ENCODE peak calls at places on chromosome 21, in eight cellular contexts. W is LoVo; L is CD8-positive, alpha-beta memory T cell; N is body of pancreas; B is GM10248; C is cardiac fibroblast; E is LHCN-M2; M is EL. U is an unnamed sample.

GRCh38 chr21:31908106-31909031 is 35.5 kb downstream of the HUNK start:
- DNase-seq in E (no peak), M (peak; percentile 34), L (no peak), C (no peak), W (no peak), N (peak; percentile 79), B (no peak), U (peak; percentile 54)

GRCh38 chr21:46284722-46285121 is 689 bp downstream of the MCM3AP start:
- DNase-seq in B (no peak), M (no peak), E (no peak), N (no peak), W (no peak), C (no peak), L (no peak), U (no peak)

GRCh38 chr21:15775291-15775690 is 45.5 kb downstream of the USP25 start:
- DNase-seq in C (no peak), L (no peak), W (no peak), E (peak; percentile 27), M (peak; percentile 24), N (no peak), B (no peak), U (peak; percentile 19)

GRCh38 chr21:32520885-32521735 is 64.2 kb downstream of the TCP10L start:
- DNase-seq in M (peak; percentile 95), N (peak; percentile 81), C (peak; percentile 98), L (no peak), E (peak; percentile 83), W (peak; percentile 50), B (no peak), U (peak; percentile 84)

GRCh38 chr21:25735221-25735894 is 586 bp downstream of the GABPA start:
- DNase-seq in N (peak; percentile 89), L (peak; percentile 93), C (peak; percentile 85), W (peak; percentile 65), B (peak; percentile 81), E (peak; percentile 86), M (peak; percentile 85), U (peak; percentile 92)

GRCh38 chr21:26554365-26554764 is 18.7 kb downstream of the CYYR1 start:
- DNase-seq in B (no peak), L (no peak), E (no peak), C (no peak), M (no peak), W (no peak), N (no peak), U (no peak)

GRCh38 chr21:31363720-31364119 is 19.7 kb upstream of the TIAM1 start:
- DNase-seq in E (no peak), N (no peak), B (no peak), W (no peak), M (no peak), C (no peak), L (no peak), U (no peak)

GRCh38 chr21:17461014-17461413 is 51.8 kb upstream of the CXADR start:
- DNase-seq in B (no peak), W (no peak), M (peak; percentile 54), L (no peak), N (peak; percentile 64), E (peak; percentile 22), C (peak; percentile 79), U (peak; percentile 80)

GRCh38 chr21:44914176-44914874 is 6.4 kb downstream of the ITGB2 start:
- DNase-seq in L (peak; percentile 74), B (no peak), N (no peak), W (no peak), E (no peak), C (no peak), M (no peak), U (no peak)

GRCh38 chr21:31351438-31351837 is 7.4 kb upstream of the TIAM1 start:
- DNase-seq in W (peak; percentile 17), M (peak; percentile 83), L (no peak), C (peak; percentile 51), E (peak; percentile 37), N (no peak), B (no peak), U (peak; percentile 60)

GRCh38 chr21:14453339-14453738 is 70.4 kb upstream of the HSPA13 start:
- DNase-seq in E (no peak), N (no peak), L (no peak), W (no peak), B (peak; percentile 37), M (no peak), C (no peak), U (no peak)

GRCh38 chr21:22209304-22209700 is 1211.1 kb downstream of the NCAM2 start:
- DNase-seq in M (no peak), W (no peak), E (no peak), B (no peak), C (no peak), L (no peak), N (no peak), U (no peak)

GRCh38 chr21:45981641-45982255 is at the start of gene COL6A1:
- DNase-seq in N (peak; percentile 76), C (peak; percentile 74), E (peak; percentile 74), L (no peak), W (peak; percentile 59), B (no peak), M (peak; percentile 78), U (peak; percentile 77)

GRCh38 chr21:42117229-42118048 is 46.3 kb downstream of the UMODL1 start:
- DNase-seq in C (peak; percentile 85), L (peak; percentile 49), N (peak; percentile 74), M (peak; percentile 70), B (peak; percentile 84), E (peak; percentile 64), W (peak; percentile 61), U (peak; percentile 66)

GRCh38 chr21:28767523-28767922 is 225.2 kb downstream of the LTN1 start:
- DNase-seq in E (no peak), W (no peak), L (no peak), B (no peak), N (no peak), M (no peak), C (no peak), U (no peak)

GRCh38 chr21:42350899-42351543 is at the start of gene TFF2:
- DNase-seq in L (no peak), B (no peak), C (no peak), W (peak; percentile 63), N (no peak), E (no peak), M (no peak), U (no peak)

GRCh38 chr21:34351786-34352241 is 12.0 kb upstream of the KCNE2 start:
- DNase-seq in N (peak; percentile 58), M (peak; percentile 31), B (peak; percentile 69), W (peak; percentile 67), L (peak; percentile 10), C (peak; percentile 36), E (no peak), U (no peak)

GRCh38 chr21:41643246-41643966 is 123.4 kb downstream of the RIPK4 start:
- DNase-seq in L (no peak), M (no peak), E (no peak), C (no peak), W (no peak), B (no peak), N (no peak), U (no peak)

GRCh38 chr21:40373760-40374159 is 473.2 kb downstream of the DSCAM start:
- DNase-seq in W (no peak), E (no peak), B (no peak), M (no peak), L (no peak), C (no peak), N (no peak), U (no peak)

GRCh38 chr21:46021978-46022544 is 40.5 kb downstream of the COL6A1 start:
- DNase-seq in E (no peak), B (no peak), C (no peak), L (no peak), W (no peak), N (no peak), M (no peak), U (no peak)

GRCh38 chr21:30733026-30733425 is 14.0 kb downstream of the KRTAP21-2 start:
- DNase-seq in C (no peak), W (no peak), M (no peak), N (no peak), E (no peak), L (no peak), B (no peak), U (no peak)

GRCh38 chr21:33022489-33022827 is 3.3 kb upstream of the OLIG2 start:
- DNase-seq in E (no peak), W (no peak), B (peak; percentile 14), N (no peak), M (no peak), L (no peak), C (no peak), U (no peak)

GRCh38 chr21:46055863-46056281 is 42.0 kb upstream of the COL6A2 start:
- DNase-seq in E (no peak), M (no peak), L (no peak), W (no peak), C (no peak), B (no peak), N (no peak), U (peak; percentile 89)

GRCh38 chr21:31136891-31137290 is 98.6 kb upstream of the KRTAP19-8 start:
- DNase-seq in N (no peak), B (no peak), C (peak; percentile 90), L (no peak), E (no peak), M (no peak), W (no peak), U (peak; percentile 45)

GRCh38 chr21:42237161-42237560 is 18.2 kb downstream of the ABCG1 start:
- DNase-seq in M (no peak), B (no peak), L (no peak), N (no peak), C (no peak), W (no peak), E (no peak), U (no peak)

GRCh38 chr21:36690637-36691538 is 8.0 kb upstream of the SIM2 start:
- DNase-seq in M (no peak), W (no peak), B (no peak), N (no peak), E (peak; percentile 45), L (no peak), C (no peak), U (peak; percentile 32)

GRCh38 chr21:32817206-32817605 is 45.7 kb upstream of the PAXBP1 start:
- DNase-seq in C (no peak), E (no peak), W (no peak), L (no peak), N (peak; percentile 58), M (no peak), B (no peak), U (no peak)

GRCh38 chr21:42988234-42988965 is 14.0 kb downstream of the PKNOX1 start:
- DNase-seq in L (no peak), C (peak; percentile 40), B (no peak), W (no peak), E (peak; percentile 54), M (no peak), N (no peak), U (no peak)

GRCh38 chr21:45551316-45551715 is 9.1 kb upstream of the SLC19A1 start:
- DNase-seq in E (peak; percentile 86), L (no peak), C (peak; percentile 92), B (no peak), M (peak; percentile 80), W (peak; percentile 19), N (peak; percentile 10), U (peak; percentile 51)

GRCh38 chr21:42108554-42108885 is 37.4 kb downstream of the UMODL1 start:
- DNase-seq in M (no peak), B (no peak), W (no peak), L (no peak), N (no peak), C (no peak), E (no peak), U (no peak)

GRCh38 chr21:44957047-44957831 is 17.4 kb downstream of the SLX9 start:
- DNase-seq in E (no peak), M (no peak), W (no peak), C (no peak), N (no peak), L (no peak), B (no peak), U (no peak)

GRCh38 chr21:36388835-36389234 is 3.6 kb downstream of the CHAF1B start:
- DNase-seq in N (peak; percentile 53), M (no peak), B (peak; percentile 22), C (peak; percentile 21), L (no peak), E (peak; percentile 21), W (no peak), U (peak; percentile 46)

GRCh38 chr21:45478115-45478801 is 64.0 kb downstream of the SLC19A1 start:
- DNase-seq in L (peak; percentile 77), M (peak; percentile 13), C (peak; percentile 74), E (peak; percentile 31), W (peak; percentile 63), N (peak; percentile 58), B (peak; percentile 86), U (peak; percentile 52)

GRCh38 chr21:41196990-41197389 is 29.0 kb downstream of the BACE2 start:
- DNase-seq in W (no peak), M (peak; percentile 11), C (peak; percentile 48), E (no peak), B (no peak), N (no peak), L (no peak), U (no peak)

U was measured in MG63.